ENCODE peak calls at places on chromosomes 7 and 10, in nine cellular contexts. J, C, Y, U, N, X, O, V and D are unnamed samples. For H3K9me3, the result is how much of the 10 kb centered on the place peaks cover.

GRCh38 chr7:27605689-27606269 is 56.9 kb downstream of the HIBADH start:
- DNase-seq in J (no peak), C (no peak), Y (no peak), U (peak), N (no peak), X (no peak), O (no peak), V (no peak), D (no peak)

GRCh38 chr10:120495226-120495625 is 38.2 kb downstream of the PLPP4 start:
- DNase-seq in J (no peak), C (no peak), Y (no peak), U (no peak), N (peak), X (no peak), O (no peak), V (no peak), D (no peak)

GRCh38 chr10:90695915-90696676 is 161.7 kb downstream of the HTR7 start:
- DNase-seq in J (no peak), C (no peak), Y (no peak), U (no peak), N (no peak), X (no peak), O (no peak), V (no peak), D (no peak)

GRCh38 chr10:86968271-86968993 is at the start of gene ADIRF:
- DNase-seq in J (no peak), C (peak), Y (no peak), U (peak), N (no peak), X (peak), O (no peak), V (peak), D (no peak)

GRCh38 chr10:67107670-67108069 is 181.8 kb downstream of the LRRTM3 start:
- DNase-seq in J (no peak), C (no peak), Y (no peak), U (no peak), N (no peak), X (no peak), O (no peak), V (no peak), D (no peak)

GRCh38 chr10:46555713-46556514 is 544 bp downstream of the GPRIN2 start:
- DNase-seq in J (no peak), C (peak), Y (no peak), U (no peak), N (no peak), X (peak), O (peak), V (peak), D (no peak)

GRCh38 chr10:110007171-110007700 is 548 bp upstream of the ADD3 start:
- DNase-seq in J (no peak), C (peak), Y (no peak), U (no peak), N (no peak), X (peak), O (peak), V (no peak), D (no peak)

GRCh38 chr7:68622500-68622899 is 975.8 kb upstream of the AUTS2 start:
- DNase-seq in J (no peak), C (no peak), Y (no peak), U (no peak), N (peak), X (no peak), O (no peak), V (no peak), D (no peak)

GRCh38 chr7:123372368-123372767 is 162.0 kb downstream of the IQUB start:
- DNase-seq in J (no peak), C (no peak), Y (no peak), U (no peak), N (no peak), X (no peak), O (no peak), V (no peak), D (no peak)

GRCh38 chr7:75650062-75650461 is 88.7 kb downstream of the HIP1 start:
- DNase-seq in J (no peak), C (no peak), Y (no peak), U (no peak), N (no peak), X (peak), O (no peak), V (peak), D (no peak)

GRCh38 chr10:116892873-116893685 is 43.8 kb downstream of the ENO4 start:
- DNase-seq in J (no peak), C (no peak), Y (no peak), U (no peak), N (no peak), X (no peak), O (no peak), V (no peak), D (no peak)

GRCh38 chr10:63763744-63764143 is 242.5 kb downstream of the REEP3 start:
- DNase-seq in J (no peak), C (no peak), Y (no peak), U (no peak), N (no peak), X (no peak), O (no peak), V (no peak), D (no peak)

GRCh38 chr7:151379193-151379520 is 30.7 kb downstream of the WDR86 start:
- DNase-seq in J (no peak), C (no peak), Y (no peak), U (no peak), N (no peak), X (no peak), O (no peak), V (no peak), D (no peak)

GRCh38 chr10:110077436-110078120 is 69.8 kb downstream of the ADD3 start:
- DNase-seq in J (no peak), C (no peak), Y (no peak), U (peak), N (no peak), X (no peak), O (no peak), V (no peak), D (no peak)

GRCh38 chr10:30027057-30028005 is 32.1 kb downstream of the JCAD start:
- DNase-seq in J (no peak), C (no peak), Y (peak), U (no peak), N (no peak), X (peak), O (peak), V (peak), D (peak)

GRCh38 chr7:155219154-155219531 is 78.5 kb upstream of the INSIG1 start:
- DNase-seq in J (no peak), C (no peak), Y (no peak), U (no peak), N (no peak), X (no peak), O (no peak), V (no peak), D (no peak)

GRCh38 chr7:573496-574295 is 54.0 kb upstream of the PDGFA start:
- DNase-seq in J (no peak), C (no peak), Y (no peak), U (no peak), N (no peak), X (no peak), O (no peak), V (no peak), D (no peak)

GRCh38 chr10:121983828-121984227 is 5.1 kb upstream of the TACC2 start:
- DNase-seq in J (no peak), C (no peak), Y (no peak), U (no peak), N (no peak), X (no peak), O (no peak), V (no peak), D (no peak)

GRCh38 chr7:106659369-106659962 is 1.5 kb downstream of the CCDC71L start:
- DNase-seq in J (no peak), C (no peak), Y (no peak), U (no peak), N (no peak), X (no peak), O (no peak), V (no peak), D (no peak)

GRCh38 chr10:14547826-14548225 is 217.1 kb upstream of the FRMD4A start:
- DNase-seq in J (no peak), C (no peak), Y (no peak), U (no peak), N (no peak), X (no peak), O (no peak), V (no peak), D (no peak)

GRCh38 chr7:95434501-95435421 is at the start of gene PON2:
- DNase-seq in J (peak), C (peak), Y (peak), U (peak), N (peak), X (peak), O (peak), V (peak), D (peak)

DNA sequence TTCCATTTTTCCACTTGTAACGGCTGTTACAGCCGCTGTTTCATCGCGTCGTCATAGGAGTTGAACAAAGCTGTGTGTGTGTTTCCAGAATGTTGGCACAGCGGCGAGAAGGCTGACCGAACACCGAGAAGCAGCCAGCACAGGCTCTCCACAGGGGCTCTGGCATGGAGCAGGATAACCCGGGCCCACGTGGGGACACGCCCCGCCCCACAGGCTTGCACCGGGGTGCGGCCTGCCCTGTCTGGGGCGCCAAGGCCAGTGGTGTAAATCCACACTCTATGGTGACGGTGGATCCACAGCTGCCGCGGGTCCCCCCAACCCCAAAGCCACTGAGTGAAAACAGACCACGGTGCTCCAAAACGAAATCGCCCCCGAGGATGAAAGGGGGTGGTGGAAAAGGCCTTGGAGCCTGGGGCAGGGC is 448.2 kb downstream of the DNAJB6 start:
- DNase-seq in J (no peak), C (no peak), Y (no peak), U (no peak), N (no peak), X (no peak), O (no peak), V (no peak), D (no peak)
- H3K9me3 ChIP-seq in J (half or more), C (under half), Y (under half), U (under half), N (under half), X (under half), O (under half), V (under half), D (under half)

GRCh38 chr7:138313829-138314178 is 146.3 kb upstream of the TRIM24 start:
- DNase-seq in J (no peak), C (no peak), Y (no peak), U (no peak), N (no peak), X (no peak), O (peak), V (no peak), D (no peak)
- H3K9me3 ChIP-seq in J (under half), C (under half), Y (under half), U (under half), N (under half), X (under half), O (under half), V (under half), D (under half)

DNA sequence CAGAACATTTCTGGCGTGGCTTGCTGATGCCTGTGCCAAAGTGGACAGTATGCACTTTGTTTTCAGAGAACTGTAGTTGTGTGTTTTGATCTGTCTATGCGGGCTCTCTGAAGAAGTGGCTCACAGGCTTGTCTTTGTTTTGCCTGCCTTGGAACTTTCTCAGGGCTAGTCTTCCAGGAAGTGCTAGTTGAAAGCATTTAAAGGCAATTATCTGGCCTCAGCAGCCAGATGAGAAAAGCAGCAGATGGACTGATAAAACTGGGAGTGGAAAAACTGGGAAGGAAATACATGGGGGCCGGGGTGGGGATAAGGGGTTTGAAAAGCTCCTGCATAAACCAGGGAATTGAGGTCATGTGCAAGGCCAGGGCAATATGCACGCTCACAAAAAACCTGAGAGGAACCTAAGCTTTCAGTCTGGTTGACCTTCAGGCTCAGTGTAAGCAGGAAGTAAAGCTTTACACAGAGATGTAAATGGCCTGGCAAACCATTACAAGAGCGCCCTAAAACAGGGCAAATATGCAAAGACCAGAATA is 94.5 kb downstream of the ZNF33B start:
- DNase-seq in J (no peak), C (no peak), Y (no peak), U (no peak), N (no peak), X (no peak), O (no peak), V (no peak), D (no peak)
- H3K9me3 ChIP-seq in J (under half), C (under half), Y (under half), U (half or more), N (under half), X (under half), O (under half), V (under half), D (under half)

GRCh38 chr7:103751476-103751875 is 238.0 kb downstream of the RELN start:
- DNase-seq in J (no peak), C (no peak), Y (no peak), U (no peak), N (no peak), X (no peak), O (no peak), V (no peak), D (no peak)

GRCh38 chr7:103752995-103753394 is 236.5 kb downstream of the RELN start:
- DNase-seq in J (no peak), C (no peak), Y (no peak), U (no peak), N (no peak), X (no peak), O (no peak), V (no peak), D (no peak)

GRCh38 chr7:103748680-103749079 is 240.8 kb downstream of the RELN start:
- DNase-seq in J (no peak), C (no peak), Y (no peak), U (no peak), N (no peak), X (no peak), O (no peak), V (no peak), D (no peak)
- H3K9me3 ChIP-seq in J (under half), C (under half), Y (under half), U (under half), N (under half), X (under half), O (under half), V (under half), D (under half)